ENCODE peak calls at places on chromosomes 11 and 22, in nine cellular contexts. N is transverse colon; T is tibial nerve; Y is neuronal stem cell; P is upper lobe of right lung; A is CD8-positive, alpha-beta T cell; D is body of pancreas; L is HCT116; W is pancreas. X is an unnamed sample. For H3K36me3, the result is how much of the 10 kb centered on the place peaks cover.

GRCh38 chr22:49827853-49828598 is at the start of gene BRD1:
- DNase-seq in Y (peak), P (peak), W (peak), L (no peak), T (no peak), A (peak), N (peak), D (peak), X (no peak)

GRCh38 chr11:134139873-134140331 is 71.0 kb downstream of the JAM3 start:
- DNase-seq in P (no peak), N (peak), D (peak), T (peak), W (no peak), Y (peak), A (peak), L (peak), X (no peak)

GRCh38 chr11:114479331-114479730 is 40.1 kb downstream of the REXO2 start:
- DNase-seq in P (no peak), Y (no peak), W (no peak), T (no peak), L (no peak), D (no peak), N (no peak), A (no peak), X (no peak)

GRCh38 chr22:22802346-22802970 is 85.2 kb upstream of the IGLL5 start:
- DNase-seq in A (peak), W (no peak), D (no peak), L (no peak), Y (no peak), N (no peak), P (no peak), T (no peak), X (no peak)

GRCh38 chr11:27698872-27699241 is 1.4 kb downstream of the BDNF start:
- DNase-seq in T (peak), Y (peak), L (peak), W (peak), A (peak), P (peak), D (peak), N (peak), X (no peak)

GRCh38 chr22:29128891-29129643 is 56.2 kb downstream of the KREMEN1 start:
- DNase-seq in Y (no peak), L (no peak), N (no peak), T (no peak), W (no peak), P (no peak), D (no peak), A (no peak), X (no peak)

GRCh38 chr11:104570088-104570701 is 328.1 kb downstream of the CASP12 start:
- DNase-seq in P (no peak), Y (no peak), A (no peak), D (no peak), T (no peak), L (no peak), N (no peak), W (no peak), X (no peak)

GRCh38 chr11:120013325-120014250 is 124.3 kb downstream of the TRIM29 start:
- DNase-seq in D (peak), Y (peak), A (no peak), W (peak), P (no peak), L (peak), N (peak), T (no peak), X (no peak)

GRCh38 chr22:49491726-49492125 is 335.9 kb downstream of the BRD1 start:
- DNase-seq in W (no peak), L (no peak), N (no peak), T (no peak), P (no peak), A (no peak), Y (no peak), D (no peak), X (no peak)

GRCh38 chr22:47883757-47884156 is 1121.3 kb downstream of the TBC1D22A start:
- DNase-seq in Y (no peak), P (no peak), D (no peak), N (no peak), T (no peak), W (no peak), A (no peak), L (no peak), X (no peak)

GRCh38 chr22:47884775-47885174 is 1122.3 kb downstream of the TBC1D22A start:
- DNase-seq in N (no peak), W (no peak), L (no peak), D (no peak), Y (no peak), T (no peak), A (no peak), P (no peak), X (no peak)

GRCh38 chr22:47879346-47879745 is 1116.9 kb downstream of the TBC1D22A start:
- DNase-seq in P (no peak), A (no peak), W (no peak), T (no peak), Y (no peak), N (no peak), L (no peak), D (no peak), X (no peak)

GRCh38 chr22:47888807-47889206 is 1126.4 kb downstream of the TBC1D22A start:
- DNase-seq in L (no peak), T (no peak), D (no peak), W (no peak), P (no peak), Y (no peak), A (no peak), N (no peak), X (no peak)

GRCh38 chr22:47884200-47884599 is 1121.8 kb downstream of the TBC1D22A start:
- DNase-seq in A (no peak), Y (no peak), N (no peak), D (no peak), P (no peak), L (no peak), W (no peak), T (no peak), X (no peak)
- H3K36me3 ChIP-seq in A (under half), Y (under half), N (under half), D (under half), P (under half), L (under half), W (under half), T (under half), X (under half)

DNA sequence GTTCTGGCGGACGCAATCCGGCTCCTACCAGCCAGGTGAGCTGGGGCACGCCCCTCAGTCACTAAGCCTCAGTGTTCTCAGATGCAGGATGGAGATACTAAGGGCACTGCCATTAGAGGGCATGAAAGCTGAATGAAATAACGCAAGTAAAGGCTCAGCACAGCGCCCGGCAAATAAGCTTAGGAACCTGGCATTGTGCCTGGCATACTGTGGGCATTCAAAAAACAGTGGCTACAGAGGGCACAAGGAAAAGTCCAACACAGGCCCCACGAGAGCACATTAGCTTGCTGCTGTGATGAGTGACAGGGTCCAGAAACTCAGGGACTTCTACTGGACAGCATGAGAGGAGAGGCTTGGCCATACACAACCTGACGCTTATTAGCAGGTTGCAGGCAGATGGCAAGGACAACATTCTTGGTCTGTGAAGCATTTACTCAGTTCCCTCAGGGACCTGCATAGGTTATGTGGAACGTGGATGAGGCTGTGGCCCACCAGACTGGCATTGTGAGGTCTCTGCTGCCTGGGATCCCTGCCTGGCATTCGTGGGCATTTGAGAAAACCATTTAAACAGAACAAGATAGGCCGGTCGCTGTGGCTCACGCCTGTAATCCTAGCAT is 12.2 kb downstream of the TXN2 start:
- DNase-seq in D (no peak), N (no peak), L (no peak), A (no peak), Y (no peak), W (no peak), T (no peak), P (no peak), X (no peak)
- H3K27ac ChIP-seq in D (no peak), N (peak), L (no peak), A (no peak), Y (no peak), W (peak), T (peak), P (peak), X (peak)

GRCh38 chr11:85965202-85965601 is 103.7 kb downstream of the PICALM start:
- DNase-seq in P (no peak), L (no peak), A (no peak), Y (no peak), D (no peak), N (no peak), T (no peak), W (no peak), X (no peak)

GRCh38 chr11:85970593-85970992 is 98.3 kb downstream of the PICALM start:
- DNase-seq in A (no peak), D (no peak), T (no peak), W (no peak), P (no peak), L (no peak), Y (no peak), N (no peak), X (no peak)

GRCh38 chr11:85961930-85962363 is 106.8 kb downstream of the CCDC83 start:
- DNase-seq in N (no peak), D (no peak), L (no peak), A (no peak), Y (no peak), P (no peak), W (no peak), T (no peak), X (no peak)

DNA sequence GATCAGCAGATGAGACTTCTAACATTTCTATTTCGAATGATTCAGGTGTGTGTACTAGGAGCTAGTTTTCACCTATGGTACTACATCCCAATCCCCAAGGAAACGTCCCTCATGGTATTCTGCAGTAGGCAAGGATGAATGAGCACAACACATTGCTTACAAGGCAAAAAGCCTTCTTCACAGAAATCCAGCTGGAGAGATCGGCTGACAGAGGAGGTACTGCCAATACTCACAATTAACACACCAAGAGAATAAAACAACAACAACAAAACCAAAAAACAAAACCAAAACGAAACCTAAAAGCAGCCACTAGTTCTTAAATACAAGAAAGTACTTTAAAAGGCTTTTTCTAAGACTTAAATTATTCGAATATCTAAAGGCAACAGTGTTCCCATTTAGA is 101.4 kb downstream of the PICALM start:
- DNase-seq in N (no peak), P (no peak), L (no peak), D (no peak), W (no peak), A (no peak), Y (no peak), T (no peak), X (no peak)
- H3K36me3 ChIP-seq in N (under half), P (half or more), L (under half), D (under half), W (under half), A (under half), Y (under half), T (under half), X (under half)

GRCh38 chr11:47918370-47918690 is 62.0 kb upstream of the PTPRJ start:
- DNase-seq in A (no peak), L (no peak), D (no peak), W (no peak), Y (no peak), N (no peak), P (no peak), T (no peak), X (no peak)
- H3K27ac ChIP-seq in A (no peak), L (peak), D (peak), W (peak), Y (no peak), N (peak), P (peak), T (peak), X (peak)

DNA sequence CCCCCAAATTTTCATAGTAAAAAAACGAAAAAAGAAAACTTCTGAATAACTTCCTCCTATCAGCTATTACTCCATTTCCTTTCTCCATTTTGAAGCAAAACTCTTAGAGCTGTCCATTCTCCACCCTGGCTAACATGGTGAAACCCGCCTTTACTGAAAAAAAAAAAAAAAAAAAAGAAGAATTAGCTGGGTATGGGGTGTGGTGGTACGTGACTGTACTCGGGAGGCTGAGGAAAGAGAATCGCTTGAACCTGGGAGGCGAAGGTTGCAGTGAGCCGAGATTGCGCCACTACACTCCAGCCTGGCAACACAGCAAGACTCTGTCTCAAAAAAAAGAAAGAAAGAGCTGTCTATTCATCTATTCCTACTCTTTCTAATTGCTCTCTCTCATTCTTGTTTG is 11.3 kb upstream of the NXF1 start:
- DNase-seq in N (no peak), P (no peak), T (no peak), W (no peak), Y (no peak), D (no peak), A (no peak), L (no peak), X (no peak)
- H3K36me3 ChIP-seq in N (under half), P (half or more), T (under half), W (under half), Y (under half), D (under half), A (under half), L (under half), X (under half)

DNA sequence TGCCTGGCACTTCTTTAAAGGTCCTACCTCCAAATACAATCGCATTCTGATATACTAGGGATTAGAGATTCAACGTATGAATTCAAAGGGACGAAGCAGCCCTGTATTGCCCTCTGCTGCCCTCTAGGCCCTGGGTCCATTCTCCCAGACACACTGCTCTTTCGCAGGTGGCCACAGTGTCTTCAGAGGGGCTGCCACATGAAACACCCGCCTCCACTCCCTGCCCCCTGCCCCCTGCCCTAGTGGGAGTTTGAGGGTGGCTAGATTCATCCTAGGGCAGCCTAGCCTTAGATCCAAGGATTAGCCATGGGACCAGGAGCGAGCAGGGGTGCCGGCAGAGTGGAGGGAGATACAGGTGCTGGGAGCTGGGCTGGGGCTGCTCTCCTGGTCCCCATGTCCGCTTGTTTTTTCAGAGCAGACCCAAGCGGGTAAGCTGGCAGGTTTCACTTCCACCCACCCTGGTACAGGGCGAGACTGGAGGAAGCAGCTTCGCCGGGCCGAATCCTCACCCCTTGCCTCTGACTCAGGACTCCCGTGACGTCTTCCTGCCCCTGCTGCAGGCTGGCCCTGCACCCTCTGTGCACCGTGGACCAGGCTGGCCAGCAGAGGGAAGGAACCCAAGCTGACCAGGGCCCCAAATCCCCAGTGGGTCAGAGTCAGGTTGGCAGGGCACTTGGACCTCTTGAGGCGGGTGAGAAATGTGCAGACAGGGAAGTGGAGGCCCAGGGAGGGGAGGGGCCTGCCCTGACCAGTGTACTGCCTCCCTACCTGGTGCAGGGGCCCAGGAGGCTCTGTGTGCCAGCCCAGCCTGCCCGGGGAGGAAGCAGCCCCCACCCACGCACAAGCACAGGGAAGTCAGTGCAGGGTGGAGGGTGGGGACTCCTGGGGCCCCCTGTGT is 28.4 kb upstream of the HMOX1 start:
- DNase-seq in Y (no peak), W (no peak), L (no peak), P (peak), T (peak), N (peak), A (peak), D (peak), X (peak)
- H3K27ac ChIP-seq in Y (no peak), W (peak), L (no peak), P (peak), T (peak), N (peak), A (no peak), D (peak), X (peak)

GRCh38 chr22:20552450-20552894 is 45.1 kb downstream of the MED15 start:
- DNase-seq in L (no peak), W (no peak), A (no peak), D (peak), Y (no peak), T (peak), P (no peak), N (peak), X (no peak)
- H3K36me3 ChIP-seq in L (under half), W (under half), A (under half), D (under half), Y (under half), T (under half), P (under half), N (under half), X (under half)

GRCh38 chr11:34345012-34345804 is 12.6 kb downstream of the ABTB2 start:
- DNase-seq in N (no peak), A (no peak), W (peak), P (no peak), D (peak), L (peak), T (peak), Y (no peak), X (no peak)
- H3K27ac ChIP-seq in N (peak), A (no peak), W (peak), P (no peak), D (no peak), L (peak), T (peak), Y (no peak), X (peak)

GRCh38 chr11:8100605-8101004 is 19.6 kb downstream of the TUB start:
- DNase-seq in A (no peak), N (no peak), P (no peak), Y (no peak), L (no peak), D (no peak), T (no peak), W (peak), X (no peak)
- H3K36me3 ChIP-seq in A (under half), N (under half), P (under half), Y (half or more), L (under half), D (under half), T (under half), W (under half), X (under half)

GRCh38 chr11:11416502-11416901 is 63.5 kb upstream of the CSNK2A3 start:
- DNase-seq in N (no peak), P (no peak), A (no peak), Y (no peak), T (no peak), W (no peak), D (no peak), L (no peak), X (no peak)
- H3K27ac ChIP-seq in N (peak), P (no peak), A (no peak), Y (no peak), T (no peak), W (no peak), D (no peak), L (no peak), X (peak)

X was measured in thoracic aorta.